ENCODE peak calls at places on chromosomes 3 and 15, in four cellular contexts. One of them, this sample, is unnamed. For H3K4me1, the result is how much of the 10 kb centered on the place peaks cover.

GRCh38 chr3:177231237-177231636 is 34.0 kb upstream of the TBL1XR1 start:
- DNase-seq in tibial artery: no peak
- DNase-seq in keratinocyte: no peak
- DNase-seq in cardiac muscle cell: no peak
- DNase-seq in this sample: no peak

GRCh38 chr3:161371441-161372320 is at the start of gene SPTSSB:
- DNase-seq in tibial artery: no peak
- DNase-seq in keratinocyte: no peak
- DNase-seq in cardiac muscle cell: peak
- DNase-seq in this sample: peak

GRCh38 chr3:178719036-178719635 is 182.9 kb downstream of the KCNMB2 start:
- DNase-seq in tibial artery: no peak
- DNase-seq in keratinocyte: no peak
- DNase-seq in cardiac muscle cell: peak
- DNase-seq in this sample: no peak

GRCh38 chr3:27279153-27279552 is 90.0 kb downstream of the NEK10 start:
- DNase-seq in tibial artery: no peak
- DNase-seq in keratinocyte: no peak
- DNase-seq in cardiac muscle cell: peak
- DNase-seq in this sample: no peak

GRCh38 chr3:189389346-189389745 is 217.6 kb downstream of the TPRG1 start:
- DNase-seq in tibial artery: no peak
- DNase-seq in keratinocyte: no peak
- DNase-seq in cardiac muscle cell: no peak
- DNase-seq in this sample: no peak

GRCh38 chr3:173690542-173690941 is 293.0 kb downstream of the NLGN1 start:
- DNase-seq in tibial artery: no peak
- DNase-seq in keratinocyte: no peak
- DNase-seq in cardiac muscle cell: no peak
- DNase-seq in this sample: no peak

GRCh38 chr3:156691920-156692319 is 17.5 kb downstream of the TIPARP start:
- DNase-seq in tibial artery: no peak
- DNase-seq in keratinocyte: no peak
- DNase-seq in cardiac muscle cell: no peak
- DNase-seq in this sample: no peak

GRCh38 chr3:39189648-39190269 is 2.6 kb downstream of the XIRP1 start:
- DNase-seq in tibial artery: peak
- DNase-seq in keratinocyte: no peak
- DNase-seq in cardiac muscle cell: peak
- DNase-seq in this sample: peak

GRCh38 chr3:16477501-16477900 is 36.0 kb downstream of the RFTN1 start:
- DNase-seq in tibial artery: no peak
- DNase-seq in keratinocyte: no peak
- DNase-seq in cardiac muscle cell: no peak
- DNase-seq in this sample: no peak

GRCh38 chr3:168086541-168087260 is 9.0 kb downstream of the GOLIM4 start:
- DNase-seq in tibial artery: no peak
- DNase-seq in keratinocyte: no peak
- DNase-seq in cardiac muscle cell: no peak
- DNase-seq in this sample: no peak

GRCh38 chr15:99442268-99442897 is 123.4 kb upstream of the MEF2A start:
- DNase-seq in tibial artery: peak
- DNase-seq in keratinocyte: no peak
- DNase-seq in cardiac muscle cell: no peak
- DNase-seq in this sample: peak

GRCh38 chr15:90037961-90038633 is 37.0 kb downstream of the ZNF710 start:
- DNase-seq in tibial artery: no peak
- DNase-seq in keratinocyte: no peak
- DNase-seq in cardiac muscle cell: no peak
- DNase-seq in this sample: no peak

GRCh38 chr15:36877796-36878744 is 222.3 kb downstream of the MEIS2 start:
- DNase-seq in tibial artery: no peak
- DNase-seq in keratinocyte: no peak
- DNase-seq in cardiac muscle cell: peak
- DNase-seq in this sample: no peak

GRCh38 chr3:64863811-64864210 is 176.0 kb upstream of the ADAMTS9 start:
- DNase-seq in tibial artery: no peak
- DNase-seq in keratinocyte: no peak
- DNase-seq in cardiac muscle cell: no peak
- DNase-seq in this sample: no peak

GRCh38 chr3:9746330-9746729 is 3.4 kb upstream of the OGG1 start:
- DNase-seq in tibial artery: no peak
- DNase-seq in keratinocyte: no peak
- DNase-seq in cardiac muscle cell: no peak
- DNase-seq in this sample: no peak

GRCh38 chr15:88454867-88455810 is 12.0 kb downstream of the MRPL46 start:
- DNase-seq in tibial artery: no peak
- DNase-seq in keratinocyte: no peak
- DNase-seq in cardiac muscle cell: peak
- DNase-seq in this sample: peak

GRCh38 chr3:155960060-155960459 is 89.6 kb downstream of the GMPS start:
- DNase-seq in tibial artery: no peak
- DNase-seq in keratinocyte: no peak
- DNase-seq in cardiac muscle cell: no peak
- DNase-seq in this sample: no peak

GRCh38 chr3:41682996-41683395 is 278.9 kb downstream of the ULK4 start:
- DNase-seq in tibial artery: no peak
- DNase-seq in keratinocyte: no peak
- DNase-seq in cardiac muscle cell: no peak
- DNase-seq in this sample: no peak

GRCh38 chr15:81256916-81257315 is 60.2 kb downstream of the IL16 start:
- DNase-seq in tibial artery: no peak
- DNase-seq in keratinocyte: no peak
- DNase-seq in cardiac muscle cell: no peak
- DNase-seq in this sample: no peak

GRCh38 chr15:71114887-71115566 is at the start of gene THSD4:
- DNase-seq in tibial artery: peak
- DNase-seq in keratinocyte: peak
- DNase-seq in cardiac muscle cell: peak
- DNase-seq in this sample: peak

GRCh38 chr3:100647171-100647570 is 37.8 kb downstream of the ADGRG7 start:
- DNase-seq in tibial artery: no peak
- DNase-seq in keratinocyte: no peak
- DNase-seq in cardiac muscle cell: no peak
- DNase-seq in this sample: no peak

GRCh38 chr3:175620532-175620931 is 761.4 kb downstream of the NAALADL2 start:
- DNase-seq in tibial artery: no peak
- DNase-seq in keratinocyte: no peak
- DNase-seq in cardiac muscle cell: no peak
- DNase-seq in this sample: no peak

GRCh38 chr3:159839561-159840379 is 148.9 kb upstream of the IL12A start:
- DNase-seq in tibial artery: no peak
- DNase-seq in keratinocyte: no peak
- DNase-seq in cardiac muscle cell: peak
- DNase-seq in this sample: peak

GRCh38 chr15:65365229-65365628 is 12.6 kb downstream of the IGDCC3 start:
- DNase-seq in tibial artery: no peak
- DNase-seq in keratinocyte: no peak
- DNase-seq in cardiac muscle cell: peak
- DNase-seq in this sample: no peak

GRCh38 chr3:102733811-102734574 is 299.2 kb downstream of the ZPLD1 start:
- DNase-seq in tibial artery: no peak
- DNase-seq in keratinocyte: no peak
- DNase-seq in cardiac muscle cell: no peak
- DNase-seq in this sample: no peak

GRCh38 chr3:112778298-112779008 is 68.2 kb downstream of the CD200R1L start:
- DNase-seq in tibial artery: no peak
- DNase-seq in keratinocyte: no peak
- DNase-seq in cardiac muscle cell: no peak
- DNase-seq in this sample: no peak

GRCh38 chr3:49173116-49173791 is 1.9 kb downstream of the KLHDC8B start:
- DNase-seq in tibial artery: no peak
- DNase-seq in keratinocyte: no peak
- DNase-seq in cardiac muscle cell: peak
- DNase-seq in this sample: peak

GRCh38 chr3:114716916-114717315 is 423.1 kb downstream of the TIGIT start:
- DNase-seq in tibial artery: no peak
- DNase-seq in keratinocyte: no peak
- DNase-seq in cardiac muscle cell: no peak
- DNase-seq in this sample: no peak

GRCh38 chr3:114718897-114719208 is 425.0 kb downstream of the TIGIT start:
- DNase-seq in tibial artery: no peak
- DNase-seq in keratinocyte: no peak
- DNase-seq in cardiac muscle cell: no peak
- DNase-seq in this sample: no peak

GRCh38 chr3:114721209-114721608 is 425.9 kb downstream of the ZBTB20 start:
- DNase-seq in tibial artery: no peak
- DNase-seq in keratinocyte: no peak
- DNase-seq in cardiac muscle cell: no peak
- DNase-seq in this sample: no peak

GRCh38 chr3:114714957-114715356 is 421.1 kb downstream of the TIGIT start:
- DNase-seq in tibial artery: no peak
- DNase-seq in keratinocyte: no peak
- DNase-seq in cardiac muscle cell: no peak
- DNase-seq in this sample: no peak

DNA sequence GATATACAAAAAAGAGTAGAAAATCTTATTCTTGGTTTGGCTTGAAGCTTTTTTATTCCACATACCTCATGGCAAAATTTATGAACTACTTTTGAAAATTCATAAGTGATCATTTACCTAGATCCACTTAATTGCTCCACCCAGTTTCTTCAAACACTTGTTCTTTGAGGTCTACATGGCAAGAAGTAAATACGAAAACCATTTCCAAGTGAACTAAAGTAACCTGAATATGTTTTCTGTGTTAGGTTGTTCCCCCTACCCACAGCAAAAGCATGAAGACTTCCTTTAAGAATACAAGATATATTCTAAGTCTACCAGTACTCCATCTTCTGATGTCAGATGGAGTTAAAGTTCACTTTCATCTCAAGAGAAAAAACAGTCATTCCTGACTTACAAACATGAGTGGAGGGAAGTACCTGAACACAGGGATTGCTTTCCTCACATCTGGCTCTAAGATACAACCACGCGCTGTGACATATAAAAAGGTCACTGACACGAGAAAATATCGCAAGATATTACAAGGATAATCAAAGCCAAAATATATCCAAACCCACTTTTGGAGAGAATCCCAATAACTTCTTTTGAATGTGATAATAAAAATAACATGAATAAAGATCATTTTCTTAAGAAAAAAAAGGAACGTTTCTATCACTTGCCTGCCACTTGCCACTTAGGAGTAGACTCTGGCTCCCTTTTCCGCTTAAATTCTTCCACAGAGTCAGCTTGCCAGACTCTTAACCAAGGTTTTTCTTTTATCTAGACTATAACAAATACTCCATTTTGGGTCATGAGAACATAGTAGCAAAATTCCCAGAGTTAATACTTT is 424.5 kb downstream of the TIGIT start:
- DNase-seq in tibial artery: no peak
- DNase-seq in keratinocyte: no peak
- DNase-seq in cardiac muscle cell: no peak
- DNase-seq in this sample: no peak
- H3K4me1 ChIP-seq in tibial artery: under half
- H3K4me1 ChIP-seq in keratinocyte: under half
- H3K4me1 ChIP-seq in cardiac muscle cell: under half
- H3K4me1 ChIP-seq in this sample: under half

DNA sequence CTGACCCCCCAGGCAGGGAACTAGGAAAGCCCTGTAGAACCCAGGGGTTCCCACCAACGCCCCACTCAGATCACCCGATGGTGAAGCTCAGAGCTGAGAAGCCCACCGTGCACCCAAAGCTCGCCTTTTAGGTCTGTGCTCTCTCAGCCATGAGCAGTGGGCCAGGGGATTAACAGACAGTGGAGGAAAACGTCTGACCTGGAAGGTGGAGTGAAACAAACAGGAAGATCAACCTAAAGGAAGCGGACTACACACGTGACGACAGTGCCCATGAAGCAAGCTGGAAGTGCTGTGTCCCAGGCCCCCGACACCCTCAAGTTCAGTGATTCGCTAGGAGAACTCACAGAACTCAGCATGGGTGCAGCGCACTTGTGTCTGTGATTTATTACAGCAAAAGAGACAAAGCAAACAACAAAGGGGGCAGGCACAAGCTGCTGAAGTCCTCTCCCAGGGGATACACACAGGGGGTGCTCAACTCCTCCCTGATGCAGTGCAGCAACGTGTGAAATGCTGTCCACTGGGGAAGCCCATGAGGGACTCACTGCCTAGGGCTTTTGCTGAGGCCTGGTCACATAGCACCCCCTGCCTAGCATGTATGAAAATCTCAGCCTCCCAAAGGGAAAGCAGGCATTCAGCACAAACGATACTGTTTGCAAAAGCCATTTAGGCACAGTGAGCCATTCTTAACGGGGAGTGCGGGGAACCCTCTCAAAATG is 43.5 kb downstream of the CFAP92 start:
- DNase-seq in tibial artery: no peak
- DNase-seq in keratinocyte: no peak
- DNase-seq in cardiac muscle cell: peak
- DNase-seq in this sample: no peak
- TF ChIP-seq CTCF in tibial artery: no peak
- TF ChIP-seq CTCF in keratinocyte: peak
- TF ChIP-seq CTCF in cardiac muscle cell: peak
- TF ChIP-seq CTCF in this sample: peak

DNA sequence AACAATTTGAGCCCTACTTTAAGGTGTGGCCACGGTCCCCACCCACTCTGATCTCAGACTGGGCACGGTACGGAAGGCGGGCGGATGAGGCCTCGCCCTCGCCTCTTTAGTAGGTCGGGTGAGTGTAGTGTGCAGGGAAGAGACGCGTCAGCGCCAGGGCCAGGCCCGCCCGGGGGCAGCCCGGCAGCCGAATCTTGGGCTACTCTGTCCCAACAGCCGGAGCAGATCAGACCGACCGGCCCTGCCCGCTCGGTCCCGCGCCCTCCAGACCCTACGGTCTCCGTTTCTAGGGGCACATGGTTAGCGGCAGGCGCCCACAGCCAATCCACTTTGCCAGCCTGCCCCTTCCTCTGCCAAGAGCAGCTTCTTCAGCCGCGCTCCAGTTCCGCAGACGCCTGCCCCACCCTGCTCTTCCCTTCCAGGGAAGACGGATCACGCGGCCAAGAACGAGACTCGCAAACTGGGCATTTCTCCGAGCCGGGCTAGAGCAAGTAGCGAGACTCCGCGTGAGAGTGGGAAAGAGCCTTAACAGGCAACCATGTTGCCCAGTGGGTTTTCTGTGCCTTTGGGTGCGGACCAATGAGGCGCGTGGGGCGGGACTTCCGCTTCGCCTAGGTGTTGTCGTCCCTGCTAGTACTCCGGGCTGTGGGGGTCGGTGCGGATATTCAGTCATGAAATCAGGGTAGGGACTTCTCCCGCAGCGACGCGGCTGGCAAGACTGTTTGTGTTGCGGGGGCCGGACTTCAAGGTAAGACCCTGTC is at the start of gene RNF13:
- DNase-seq in tibial artery: peak
- DNase-seq in keratinocyte: peak
- DNase-seq in cardiac muscle cell: peak
- DNase-seq in this sample: peak
- H3K4me3 ChIP-seq in tibial artery: peak
- H3K4me3 ChIP-seq in keratinocyte: peak
- H3K4me3 ChIP-seq in cardiac muscle cell: peak
- H3K4me3 ChIP-seq in this sample: peak

DNA sequence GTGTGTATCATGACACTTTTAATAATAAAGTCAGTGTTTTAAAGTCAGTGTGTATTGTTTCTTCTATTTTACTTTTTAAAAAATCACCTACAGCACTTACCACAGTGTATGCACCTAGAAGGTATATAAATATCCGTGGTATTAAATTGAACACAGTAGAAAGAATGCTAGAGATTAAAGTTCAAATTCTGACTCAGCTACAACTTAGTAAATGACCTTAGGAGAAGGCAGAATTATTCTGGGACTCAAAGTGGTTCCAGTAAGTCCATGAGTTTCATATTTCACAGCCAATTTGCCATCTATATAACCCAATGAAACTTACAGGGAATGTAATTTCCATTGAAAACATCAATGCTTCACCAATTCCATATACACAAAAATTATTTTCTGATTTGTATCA is 52.7 kb upstream of the MAP4 start:
- DNase-seq in tibial artery: no peak
- DNase-seq in keratinocyte: no peak
- DNase-seq in cardiac muscle cell: no peak
- DNase-seq in this sample: no peak
- H3K4me1 ChIP-seq in tibial artery: under half
- H3K4me1 ChIP-seq in keratinocyte: under half
- H3K4me1 ChIP-seq in cardiac muscle cell: under half
- H3K4me1 ChIP-seq in this sample: under half

This sample was measured in BE2C.